ENCODE peak calls at places on chromosomes 1 and 21, in five cellular contexts. One of them, this sample, is unnamed.

GRCh38 chr1:228555074-228555989 is 68.2 kb downstream of the RNF187 start:
- DNase-seq in naive thymus-derived CD8-positive, alpha-beta T cell: peak
- DNase-seq in activated naive CD4-positive, alpha-beta T cell treated with Interleukin-2 at 50 U/mL for 16 hours: peak
- DNase-seq in H9: no peak
- DNase-seq in fibroblast of villous mesenchyme: peak
- DNase-seq in this sample: peak

GRCh38 chr1:167345386-167345733 is 124.7 kb downstream of the POU2F1 start:
- DNase-seq in naive thymus-derived CD8-positive, alpha-beta T cell: no peak
- DNase-seq in fibroblast of villous mesenchyme: no peak
- DNase-seq in H9: no peak
- DNase-seq in activated naive CD4-positive, alpha-beta T cell treated with Interleukin-2 at 50 U/mL for 16 hours: no peak
- DNase-seq in this sample: no peak

GRCh38 chr1:161013104-161013590 is 7.8 kb downstream of the F11R start:
- DNase-seq in naive thymus-derived CD8-positive, alpha-beta T cell: no peak
- DNase-seq in H9: no peak
- DNase-seq in activated naive CD4-positive, alpha-beta T cell treated with Interleukin-2 at 50 U/mL for 16 hours: no peak
- DNase-seq in fibroblast of villous mesenchyme: peak
- DNase-seq in this sample: no peak

GRCh38 chr21:29849735-29850176 is 90.0 kb downstream of the GRIK1 start:
- DNase-seq in H9: peak
- DNase-seq in fibroblast of villous mesenchyme: peak
- DNase-seq in naive thymus-derived CD8-positive, alpha-beta T cell: peak
- DNase-seq in activated naive CD4-positive, alpha-beta T cell treated with Interleukin-2 at 50 U/mL for 16 hours: peak
- DNase-seq in this sample: peak

GRCh38 chr1:233097546-233098254 is 147.3 kb downstream of the NTPCR start:
- DNase-seq in H9: no peak
- DNase-seq in naive thymus-derived CD8-positive, alpha-beta T cell: no peak
- DNase-seq in activated naive CD4-positive, alpha-beta T cell treated with Interleukin-2 at 50 U/mL for 16 hours: no peak
- DNase-seq in fibroblast of villous mesenchyme: peak
- DNase-seq in this sample: no peak

GRCh38 chr1:186043276-186043675 is 309.1 kb downstream of the HMCN1 start:
- DNase-seq in naive thymus-derived CD8-positive, alpha-beta T cell: no peak
- DNase-seq in activated naive CD4-positive, alpha-beta T cell treated with Interleukin-2 at 50 U/mL for 16 hours: no peak
- DNase-seq in fibroblast of villous mesenchyme: no peak
- DNase-seq in H9: no peak
- DNase-seq in this sample: no peak

GRCh38 chr1:29383972-29384371 is 147.7 kb downstream of the PTPRU start:
- DNase-seq in H9: no peak
- DNase-seq in naive thymus-derived CD8-positive, alpha-beta T cell: no peak
- DNase-seq in activated naive CD4-positive, alpha-beta T cell treated with Interleukin-2 at 50 U/mL for 16 hours: no peak
- DNase-seq in fibroblast of villous mesenchyme: peak
- DNase-seq in this sample: no peak

GRCh38 chr1:113109908-113110554 is 37.0 kb downstream of the LRIG2 start:
- DNase-seq in H9: no peak
- DNase-seq in activated naive CD4-positive, alpha-beta T cell treated with Interleukin-2 at 50 U/mL for 16 hours: no peak
- DNase-seq in naive thymus-derived CD8-positive, alpha-beta T cell: no peak
- DNase-seq in fibroblast of villous mesenchyme: peak
- DNase-seq in this sample: no peak

GRCh38 chr1:207009945-207010344 is 22.6 kb downstream of the C1orf116 start:
- DNase-seq in fibroblast of villous mesenchyme: no peak
- DNase-seq in naive thymus-derived CD8-positive, alpha-beta T cell: no peak
- DNase-seq in activated naive CD4-positive, alpha-beta T cell treated with Interleukin-2 at 50 U/mL for 16 hours: no peak
- DNase-seq in H9: no peak
- DNase-seq in this sample: no peak

GRCh38 chr1:215119719-215120118 is 37.2 kb downstream of the KCNK2 start:
- DNase-seq in fibroblast of villous mesenchyme: peak
- DNase-seq in H9: no peak
- DNase-seq in naive thymus-derived CD8-positive, alpha-beta T cell: no peak
- DNase-seq in activated naive CD4-positive, alpha-beta T cell treated with Interleukin-2 at 50 U/mL for 16 hours: no peak
- DNase-seq in this sample: no peak

GRCh38 chr1:153957744-153958110 is 685 bp downstream of the CRTC2 start:
- DNase-seq in activated naive CD4-positive, alpha-beta T cell treated with Interleukin-2 at 50 U/mL for 16 hours: peak
- DNase-seq in H9: peak
- DNase-seq in fibroblast of villous mesenchyme: peak
- DNase-seq in naive thymus-derived CD8-positive, alpha-beta T cell: peak
- DNase-seq in this sample: peak

GRCh38 chr1:109379422-109379821 is 18.3 kb downstream of the SORT1 start:
- DNase-seq in naive thymus-derived CD8-positive, alpha-beta T cell: no peak
- DNase-seq in fibroblast of villous mesenchyme: no peak
- DNase-seq in activated naive CD4-positive, alpha-beta T cell treated with Interleukin-2 at 50 U/mL for 16 hours: no peak
- DNase-seq in H9: no peak
- DNase-seq in this sample: no peak

GRCh38 chr21:39660191-39660590 is 47.5 kb downstream of the B3GALT5 start:
- DNase-seq in activated naive CD4-positive, alpha-beta T cell treated with Interleukin-2 at 50 U/mL for 16 hours: no peak
- DNase-seq in H9: no peak
- DNase-seq in naive thymus-derived CD8-positive, alpha-beta T cell: no peak
- DNase-seq in fibroblast of villous mesenchyme: peak
- DNase-seq in this sample: no peak

GRCh38 chr1:197924516-197925123 is 7.4 kb downstream of the LHX9 start:
- DNase-seq in fibroblast of villous mesenchyme: peak
- DNase-seq in H9: no peak
- DNase-seq in naive thymus-derived CD8-positive, alpha-beta T cell: no peak
- DNase-seq in activated naive CD4-positive, alpha-beta T cell treated with Interleukin-2 at 50 U/mL for 16 hours: peak
- DNase-seq in this sample: no peak

GRCh38 chr1:228375578-228376261 is 30.9 kb downstream of the TRIM11 start:
- DNase-seq in fibroblast of villous mesenchyme: no peak
- DNase-seq in activated naive CD4-positive, alpha-beta T cell treated with Interleukin-2 at 50 U/mL for 16 hours: no peak
- DNase-seq in H9: no peak
- DNase-seq in naive thymus-derived CD8-positive, alpha-beta T cell: no peak
- DNase-seq in this sample: no peak

GRCh38 chr1:9760824-9761223 is 62.9 kb downstream of the CLSTN1 start:
- DNase-seq in fibroblast of villous mesenchyme: no peak
- DNase-seq in H9: peak
- DNase-seq in activated naive CD4-positive, alpha-beta T cell treated with Interleukin-2 at 50 U/mL for 16 hours: no peak
- DNase-seq in naive thymus-derived CD8-positive, alpha-beta T cell: no peak
- DNase-seq in this sample: no peak

GRCh38 chr1:76130992-76131391 is 56.4 kb downstream of the ST6GALNAC3 start:
- DNase-seq in H9: no peak
- DNase-seq in naive thymus-derived CD8-positive, alpha-beta T cell: no peak
- DNase-seq in activated naive CD4-positive, alpha-beta T cell treated with Interleukin-2 at 50 U/mL for 16 hours: no peak
- DNase-seq in fibroblast of villous mesenchyme: no peak
- DNase-seq in this sample: no peak

GRCh38 chr1:247962911-247963588 is 2.0 kb upstream of the OR2AK2 start:
- DNase-seq in fibroblast of villous mesenchyme: no peak
- DNase-seq in naive thymus-derived CD8-positive, alpha-beta T cell: no peak
- DNase-seq in activated naive CD4-positive, alpha-beta T cell treated with Interleukin-2 at 50 U/mL for 16 hours: no peak
- DNase-seq in H9: no peak
- DNase-seq in this sample: no peak

GRCh38 chr1:25560788-25561187 is 17.4 kb downstream of the LDLRAP1 start:
- DNase-seq in activated naive CD4-positive, alpha-beta T cell treated with Interleukin-2 at 50 U/mL for 16 hours: no peak
- DNase-seq in naive thymus-derived CD8-positive, alpha-beta T cell: no peak
- DNase-seq in H9: no peak
- DNase-seq in fibroblast of villous mesenchyme: no peak
- DNase-seq in this sample: no peak

GRCh38 chr1:11784993-11785769 is 20.6 kb downstream of the MTHFR start:
- DNase-seq in activated naive CD4-positive, alpha-beta T cell treated with Interleukin-2 at 50 U/mL for 16 hours: peak
- DNase-seq in naive thymus-derived CD8-positive, alpha-beta T cell: no peak
- DNase-seq in H9: peak
- DNase-seq in fibroblast of villous mesenchyme: peak
- DNase-seq in this sample: no peak

GRCh38 chr1:19402031-19402430 is 83.3 kb downstream of the CAPZB start:
- DNase-seq in naive thymus-derived CD8-positive, alpha-beta T cell: no peak
- DNase-seq in fibroblast of villous mesenchyme: no peak
- DNase-seq in H9: no peak
- DNase-seq in activated naive CD4-positive, alpha-beta T cell treated with Interleukin-2 at 50 U/mL for 16 hours: no peak
- DNase-seq in this sample: no peak

GRCh38 chr1:50978144-50978851 is 8.3 kb downstream of the CDKN2C start:
- DNase-seq in naive thymus-derived CD8-positive, alpha-beta T cell: no peak
- DNase-seq in activated naive CD4-positive, alpha-beta T cell treated with Interleukin-2 at 50 U/mL for 16 hours: peak
- DNase-seq in fibroblast of villous mesenchyme: peak
- DNase-seq in H9: peak
- DNase-seq in this sample: peak

GRCh38 chr1:152110860-152111514 is 4.3 kb downstream of the TCHH start:
- DNase-seq in activated naive CD4-positive, alpha-beta T cell treated with Interleukin-2 at 50 U/mL for 16 hours: peak
- DNase-seq in H9: peak
- DNase-seq in naive thymus-derived CD8-positive, alpha-beta T cell: no peak
- DNase-seq in fibroblast of villous mesenchyme: peak
- DNase-seq in this sample: peak